ENCODE peak calls at places on chromosomes 3 and 15, in five cellular contexts. B is PC-9, C is hepatocyte, D is MM.1S, W is HCT116. K is an unnamed sample.

GRCh38 chr15:94324117-94324826 is 92.9 kb downstream of the MCTP2 start:
- DNase-seq in B (no peak), C (peak), D (peak), W (peak), K (peak)

GRCh38 chr15:70469651-70470555 is 293.5 kb downstream of the UACA start:
- DNase-seq in B (no peak), C (no peak), D (no peak), W (no peak), K (no peak)

GRCh38 chr3:110576962-110577361 is 494.7 kb upstream of the NECTIN3 start:
- DNase-seq in B (peak), C (peak), D (no peak), W (peak), K (no peak)

GRCh38 chr3:100538339-100538706 is 45.9 kb downstream of the TMEM45A start:
- DNase-seq in B (no peak), C (no peak), D (peak), W (no peak), K (no peak)

GRCh38 chr3:38640661-38641441 is 8.6 kb downstream of the SCN5A start:
- DNase-seq in B (no peak), C (no peak), D (no peak), W (no peak), K (no peak)

GRCh38 chr15:39145854-39146253 is 435.0 kb upstream of the THBS1 start:
- DNase-seq in B (no peak), C (no peak), D (no peak), W (no peak), K (no peak)

GRCh38 chr3:76487446-76487845 is 552.5 kb upstream of the ROBO2 start:
- DNase-seq in B (no peak), C (no peak), D (no peak), W (no peak), K (no peak)

GRCh38 chr3:40996382-40996781 is 202.9 kb upstream of the CTNNB1 start:
- DNase-seq in B (no peak), C (peak), D (no peak), W (no peak), K (no peak)

GRCh38 chr15:65740148-65740547 is 51.9 kb downstream of the DENND4A start:
- DNase-seq in B (no peak), C (no peak), D (no peak), W (no peak), K (no peak)

GRCh38 chr3:124565013-124565412 is 165.2 kb upstream of the UMPS start:
- DNase-seq in B (peak), C (peak), D (peak), W (peak), K (peak)

GRCh38 chr3:4507010-4507596 is 14.0 kb downstream of the ITPR1 start:
- DNase-seq in B (no peak), C (no peak), D (peak), W (no peak), K (no peak)

GRCh38 chr3:177357352-177358084 is 160.2 kb upstream of the TBL1XR1 start:
- DNase-seq in B (peak), C (peak), D (peak), W (peak), K (no peak)

GRCh38 chr3:149653564-149653963 is 4.3 kb downstream of the WWTR1 start:
- DNase-seq in B (no peak), C (no peak), D (no peak), W (no peak), K (no peak)
- H3K4me3 ChIP-seq in B (peak), C (no peak), D (no peak), W (no peak), K (no peak)

DNA sequence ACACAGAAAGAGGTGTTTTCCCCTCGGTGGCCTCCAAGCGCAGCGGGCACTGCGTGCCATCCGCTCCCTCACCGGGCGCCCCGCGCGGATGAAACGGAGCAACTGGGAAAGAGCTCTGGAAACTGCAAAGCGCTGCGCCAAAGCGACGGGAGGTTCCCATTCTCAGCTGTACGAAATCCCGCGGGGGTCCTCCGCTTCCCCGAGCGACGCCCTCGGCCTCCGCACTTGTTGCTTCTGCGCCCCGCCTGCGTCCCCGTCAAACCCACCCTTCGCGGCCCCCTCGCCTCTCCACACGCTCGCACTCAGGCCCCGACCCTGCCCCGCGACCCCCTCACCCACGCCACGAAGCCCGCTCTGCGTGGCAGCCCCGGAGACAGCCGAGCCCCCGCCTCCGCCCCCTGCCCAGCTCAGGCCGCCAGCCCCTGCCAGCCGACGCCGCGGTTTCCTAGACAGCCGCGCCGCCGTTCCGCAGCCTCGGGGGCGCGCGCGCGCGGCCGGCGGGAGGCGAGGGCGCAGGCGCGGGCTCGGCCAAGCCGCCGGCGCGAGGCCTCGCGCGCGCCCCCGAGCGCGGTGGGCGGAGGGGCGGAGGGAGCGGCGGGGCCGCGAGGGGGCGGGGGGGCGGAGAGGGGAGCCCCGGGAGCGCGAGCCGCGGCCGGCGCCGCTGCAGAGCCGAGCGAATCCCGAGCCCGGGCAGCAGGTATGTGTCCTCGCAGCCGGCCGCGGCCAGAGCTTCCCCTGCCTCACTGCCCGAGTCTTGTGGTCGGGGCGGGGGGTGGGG is at the start of gene TMEM266:
- DNase-seq in B (no peak), C (peak), D (peak), W (no peak), K (peak)
- TF ChIP-seq CTCF in B (no peak), C (no peak), D (peak), W (no peak), K (no peak)

GRCh38 chr3:171548918-171549317 is 88.7 kb upstream of the TNIK start:
- DNase-seq in B (no peak), C (no peak), D (no peak), W (no peak), K (no peak)
- H2AFZ ChIP-seq in B (no peak), C (no peak), D (no peak), W (no peak), K (no peak)

DNA sequence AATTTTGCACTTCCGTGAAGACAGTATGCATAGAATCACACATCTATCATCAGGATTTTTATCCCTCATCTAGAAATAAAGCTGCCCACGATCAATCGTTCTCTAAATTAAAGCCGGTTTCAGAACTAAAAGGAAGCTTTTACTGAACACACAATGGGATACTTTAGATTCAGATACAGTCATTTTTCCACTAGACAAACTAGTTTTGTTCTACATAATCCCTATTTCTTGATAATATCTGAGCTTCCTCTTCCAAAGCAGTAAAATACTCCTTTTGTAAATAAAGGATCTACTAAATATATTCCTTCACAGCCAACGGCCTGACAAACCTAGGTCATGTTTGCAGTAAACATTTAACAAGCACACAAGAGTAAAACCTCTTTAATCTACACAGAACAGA is 2.0 kb upstream of the GANC start:
- DNase-seq in B (no peak), C (no peak), D (no peak), W (no peak), K (no peak)
- H3K4me3 ChIP-seq in B (no peak), C (peak), D (no peak), W (no peak), K (peak)